ENCODE peak calls at places on chromosomes 12 and 14, in ten cellular contexts. W, K, G, F, J, Q, I, V, H and Z are unnamed samples.

GRCh38 chr12:108136697-108137096 is 7.6 kb downstream of the WSCD2 start:
- DNase-seq in I (no peak), F (no peak), Q (no peak), J (no peak), W (no peak), G (no peak), V (no peak), H (no peak), K (no peak), Z (no peak)

GRCh38 chr14:74886001-74886400 is 4.3 kb downstream of the DLST start:
- DNase-seq in H (peak; percentile 93), K (no peak), I (no peak), V (no peak), J (peak; percentile 83), Q (peak; percentile 93), W (no peak), F (no peak), G (no peak), Z (no peak)

GRCh38 chr12:130281157-130281799 is 56.4 kb upstream of the PIWIL1 start:
- DNase-seq in Q (no peak), H (no peak), J (no peak), I (no peak), K (no peak), G (peak; percentile 69), F (peak; percentile 75), W (no peak), V (peak; percentile 63), Z (peak; percentile 24)

GRCh38 chr12:129531004-129531403 is 372.8 kb downstream of the TMEM132D start:
- DNase-seq in Q (no peak), I (no peak), J (no peak), W (no peak), K (no peak), H (no peak), F (no peak), G (no peak), V (no peak), Z (no peak)

GRCh38 chr12:26651566-26652188 is 181.3 kb downstream of the ITPR2 start:
- DNase-seq in I (no peak), F (peak; percentile 62), K (no peak), V (peak; percentile 78), G (no peak), W (peak; percentile 74), H (peak; percentile 77), J (peak; percentile 81), Q (peak; percentile 84), Z (peak; percentile 30)

GRCh38 chr12:123067654-123068053 is 83.2 kb downstream of the PITPNM2 start:
- DNase-seq in Q (no peak), K (no peak), J (no peak), V (no peak), F (no peak), G (peak; percentile 75), W (no peak), I (no peak), H (no peak), Z (no peak)

GRCh38 chr12:62878211-62878610 is 56.7 kb downstream of the PPM1H start:
- DNase-seq in K (no peak), J (no peak), G (no peak), I (no peak), W (no peak), F (no peak), Q (no peak), V (no peak), H (no peak), Z (no peak)

GRCh38 chr12:124188561-124189405 is 106.1 kb upstream of the RFLNA start:
- DNase-seq in H (peak; percentile 24), I (no peak), J (no peak), V (no peak), K (peak; percentile 45), G (no peak), F (no peak), Q (peak; percentile 7), W (peak; percentile 82), Z (no peak)

GRCh38 chr14:92780444-92780843 is 13.7 kb upstream of the GOLGA5 start:
- DNase-seq in V (no peak), Q (no peak), I (no peak), F (no peak), K (no peak), W (no peak), G (no peak), J (peak; percentile 23), H (peak; percentile 69), Z (no peak)

GRCh38 chr12:58745348-58746125 is 174.8 kb downstream of the LRIG3 start:
- DNase-seq in K (peak; percentile 49), Q (no peak), V (no peak), F (no peak), G (no peak), I (no peak), W (no peak), H (no peak), J (no peak), Z (no peak)

DNA sequence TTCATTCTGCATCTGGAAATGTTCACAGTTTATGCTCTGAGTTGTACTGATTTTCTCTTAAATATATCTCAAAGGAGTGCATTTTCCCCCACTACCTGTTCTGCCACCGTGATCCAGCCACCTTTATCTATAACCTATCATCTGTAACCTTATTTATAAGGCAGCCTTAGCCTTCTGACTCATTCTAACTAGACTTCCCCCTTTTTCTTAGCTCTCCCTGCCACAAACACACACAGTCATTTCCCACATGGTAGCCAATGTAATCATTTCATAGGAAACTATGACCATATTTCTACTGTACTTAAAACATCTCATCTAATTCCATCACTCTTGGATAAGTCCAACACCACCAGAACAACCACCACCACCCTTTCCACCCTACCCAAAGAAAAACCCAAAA is 10.8 kb upstream of the GYS2 start:
- DNase-seq in G (no peak), H (no peak), V (no peak), Q (peak; percentile 11), F (no peak), K (no peak), J (no peak), W (no peak), I (no peak), Z (no peak)
- TF ChIP-seq CTCF in G (no peak), H (no peak), V (no peak), Q (no peak), F (no peak), K (no peak), J (no peak), W (no peak), I (no peak), Z (no peak)

GRCh38 chr14:94162466-94162865 is 11.7 kb upstream of the PPP4R4 start:
- DNase-seq in Q (no peak), H (no peak), I (no peak), W (no peak), J (no peak), V (no peak), F (no peak), K (no peak), G (no peak), Z (no peak)

GRCh38 chr14:94161979-94162378 is 12.1 kb upstream of the PPP4R4 start:
- DNase-seq in K (no peak), G (no peak), V (no peak), H (no peak), I (no peak), J (peak; percentile 17), Q (peak; percentile 26), F (no peak), W (no peak), Z (no peak)

GRCh38 chr14:94164685-94165431 is 9.3 kb upstream of the PPP4R4 start:
- DNase-seq in Q (no peak), V (no peak), H (no peak), F (peak; percentile 34), J (no peak), K (no peak), W (no peak), I (no peak), G (no peak), Z (no peak)

GRCh38 chr14:94165744-94166143 is 8.4 kb upstream of the PPP4R4 start:
- DNase-seq in I (no peak), V (no peak), F (no peak), K (no peak), W (no peak), G (no peak), J (no peak), H (no peak), Q (no peak), Z (no peak)

DNA sequence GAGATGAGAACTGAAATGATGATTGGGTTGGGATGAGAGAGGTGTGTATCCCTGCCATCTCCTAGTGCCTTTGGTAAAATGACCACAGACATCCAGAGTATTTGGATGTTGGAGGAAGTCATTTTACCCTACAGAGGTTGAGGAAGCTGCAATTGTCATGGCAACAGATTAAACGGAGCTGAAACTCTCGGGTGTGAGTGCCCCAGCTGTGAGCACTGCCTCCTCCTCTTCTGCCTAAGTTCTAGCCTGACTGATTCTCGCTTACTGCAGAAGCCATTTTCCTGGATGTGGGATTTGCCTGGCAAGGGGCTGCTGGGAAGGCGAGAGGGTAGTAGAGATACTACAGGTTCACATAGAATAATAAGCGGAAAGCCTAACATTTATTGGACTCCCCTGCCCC is 10.3 kb upstream of the PPP4R4 start:
- DNase-seq in V (no peak), F (no peak), Q (no peak), W (no peak), I (no peak), J (no peak), H (no peak), K (no peak), G (no peak), Z (no peak)
- TF ChIP-seq CTCF in V (no peak), F (no peak), Q (no peak), W (no peak), I (no peak), J (no peak), H (no peak), K (no peak), G (no peak), Z (no peak)

GRCh38 chr14:105533811-105534498 is 7.6 kb downstream of the TMEM121 start:
- DNase-seq in W (no peak), G (peak; percentile 27), I (no peak), H (no peak), V (no peak), F (no peak), K (peak; percentile 68), Q (no peak), J (no peak), Z (no peak)

GRCh38 chr14:105532111-105532623 is 5.8 kb downstream of the TMEM121 start:
- DNase-seq in I (no peak), K (peak; percentile 84), F (no peak), W (no peak), H (no peak), Q (no peak), J (no peak), G (peak; percentile 47), V (no peak), Z (no peak)

GRCh38 chr14:105533391-105533790 is 7.0 kb downstream of the TMEM121 start:
- DNase-seq in K (peak; percentile 76), I (no peak), W (no peak), F (no peak), Q (no peak), H (no peak), V (no peak), G (peak; percentile 44), J (no peak), Z (no peak)

GRCh38 chr14:105531088-105531957 is 4.9 kb downstream of the TMEM121 start:
- DNase-seq in V (no peak), J (no peak), F (no peak), K (peak; percentile 76), H (no peak), G (peak; percentile 30), W (no peak), Q (no peak), I (no peak), Z (no peak)

GRCh38 chr14:105532735-105533141 is 6.4 kb downstream of the TMEM121 start:
- DNase-seq in I (no peak), Q (peak; percentile 38), F (peak; percentile 46), J (no peak), H (no peak), W (peak; percentile 50), G (peak; percentile 47), K (peak; percentile 85), V (peak; percentile 33), Z (no peak)
- TF ChIP-seq CTCF in I (peak; percentile 9), Q (peak; percentile 52), F (peak; percentile 11), J (peak; percentile 49), H (no peak), W (no peak), G (no peak), K (peak; percentile 36), V (peak; percentile 41), Z (peak; percentile 10)

GRCh38 chr12:121823101-121823726 is 19.4 kb downstream of the SETD1B start:
- DNase-seq in J (no peak), F (peak; percentile 34), G (no peak), K (no peak), W (no peak), I (peak; percentile 20), Q (no peak), H (no peak), V (no peak), Z (no peak)
- TF ChIP-seq CTCF in J (peak; percentile 26), F (no peak), G (no peak), K (no peak), W (no peak), I (no peak), Q (no peak), H (no peak), V (no peak), Z (peak; percentile 9)